ENCODE peak calls at places on chromosomes 13 and 19, in eight cellular contexts. One of them, this sample, is unnamed.

GRCh38 chr19:34387446-34387810 is 16.8 kb upstream of the PDCD2L start:
- DNase-seq in IMR-90: no peak
- DNase-seq in AG04450: no peak
- DNase-seq in GM13977: no peak
- DNase-seq in lower leg skin: no peak
- DNase-seq in kidney epithelial cell: no peak
- DNase-seq in HL-60: no peak
- DNase-seq in B cell: no peak
- DNase-seq in this sample: no peak

GRCh38 chr19:50500753-50501151 is 10.2 kb downstream of the JOSD2 start:
- DNase-seq in IMR-90: no peak
- DNase-seq in AG04450: no peak
- DNase-seq in GM13977: no peak
- DNase-seq in lower leg skin: no peak
- DNase-seq in kidney epithelial cell: no peak
- DNase-seq in HL-60: no peak
- DNase-seq in B cell: no peak
- DNase-seq in this sample: no peak

GRCh38 chr13:71378992-71379905 is 487.8 kb downstream of the DACH1 start:
- DNase-seq in IMR-90: no peak
- DNase-seq in AG04450: no peak
- DNase-seq in GM13977: no peak
- DNase-seq in lower leg skin: no peak
- DNase-seq in kidney epithelial cell: no peak
- DNase-seq in HL-60: no peak
- DNase-seq in B cell: no peak
- DNase-seq in this sample: no peak

GRCh38 chr13:76971215-76971614 is 20.7 kb upstream of the CLN5 start:
- DNase-seq in IMR-90: no peak
- DNase-seq in AG04450: no peak
- DNase-seq in GM13977: no peak
- DNase-seq in lower leg skin: no peak
- DNase-seq in kidney epithelial cell: no peak
- DNase-seq in HL-60: no peak
- DNase-seq in B cell: no peak
- DNase-seq in this sample: no peak

GRCh38 chr19:1856345-1856697 is 7.1 kb downstream of the KLF16 start:
- DNase-seq in IMR-90: no peak
- DNase-seq in AG04450: no peak
- DNase-seq in GM13977: no peak
- DNase-seq in lower leg skin: no peak
- DNase-seq in kidney epithelial cell: no peak
- DNase-seq in HL-60: no peak
- DNase-seq in B cell: no peak
- DNase-seq in this sample: no peak

GRCh38 chr13:108963846-108964600 is 334.6 kb downstream of the MYO16 start:
- DNase-seq in IMR-90: peak
- DNase-seq in AG04450: peak
- DNase-seq in GM13977: no peak
- DNase-seq in lower leg skin: no peak
- DNase-seq in kidney epithelial cell: no peak
- DNase-seq in HL-60: no peak
- DNase-seq in B cell: no peak
- DNase-seq in this sample: no peak

GRCh38 chr19:36847968-36848367 is 2.7 kb upstream of the ZNF345 start:
- DNase-seq in IMR-90: no peak
- DNase-seq in AG04450: no peak
- DNase-seq in GM13977: peak
- DNase-seq in lower leg skin: no peak
- DNase-seq in kidney epithelial cell: no peak
- DNase-seq in HL-60: no peak
- DNase-seq in B cell: no peak
- DNase-seq in this sample: no peak

GRCh38 chr19:35543280-35544109 is 1.9 kb upstream of the TMEM147 start:
- DNase-seq in IMR-90: no peak
- DNase-seq in AG04450: no peak
- DNase-seq in GM13977: no peak
- DNase-seq in lower leg skin: peak
- DNase-seq in kidney epithelial cell: no peak
- DNase-seq in HL-60: no peak
- DNase-seq in B cell: no peak
- DNase-seq in this sample: no peak

GRCh38 chr19:18762125-18763023 is 28.7 kb downstream of the COMP start:
- DNase-seq in IMR-90: no peak
- DNase-seq in AG04450: no peak
- DNase-seq in GM13977: no peak
- DNase-seq in lower leg skin: peak
- DNase-seq in kidney epithelial cell: no peak
- DNase-seq in HL-60: no peak
- DNase-seq in B cell: no peak
- DNase-seq in this sample: no peak

GRCh38 chr13:45280751-45281634 is 60.0 kb downstream of the TPT1 start:
- DNase-seq in IMR-90: peak
- DNase-seq in AG04450: peak
- DNase-seq in GM13977: peak
- DNase-seq in lower leg skin: peak
- DNase-seq in kidney epithelial cell: peak
- DNase-seq in HL-60: peak
- DNase-seq in B cell: peak
- DNase-seq in this sample: no peak
- TF ChIP-seq CTCF in IMR-90: peak
- TF ChIP-seq CTCF in AG04450: peak
- TF ChIP-seq CTCF in GM13977: peak
- TF ChIP-seq CTCF in lower leg skin: no peak
- TF ChIP-seq CTCF in kidney epithelial cell: peak
- TF ChIP-seq CTCF in HL-60: peak
- TF ChIP-seq CTCF in B cell: peak
- TF ChIP-seq CTCF in this sample: peak

GRCh38 chr19:6340493-6341201 is 7.2 kb upstream of the ACER1 start:
- DNase-seq in IMR-90: no peak
- DNase-seq in AG04450: no peak
- DNase-seq in GM13977: no peak
- DNase-seq in lower leg skin: no peak
- DNase-seq in kidney epithelial cell: no peak
- DNase-seq in HL-60: no peak
- DNase-seq in B cell: no peak
- DNase-seq in this sample: no peak

GRCh38 chr19:6333439-6333838 is at the start of gene ACER1:
- DNase-seq in IMR-90: no peak
- DNase-seq in AG04450: no peak
- DNase-seq in GM13977: no peak
- DNase-seq in lower leg skin: no peak
- DNase-seq in kidney epithelial cell: no peak
- DNase-seq in HL-60: no peak
- DNase-seq in B cell: no peak
- DNase-seq in this sample: no peak

DNA sequence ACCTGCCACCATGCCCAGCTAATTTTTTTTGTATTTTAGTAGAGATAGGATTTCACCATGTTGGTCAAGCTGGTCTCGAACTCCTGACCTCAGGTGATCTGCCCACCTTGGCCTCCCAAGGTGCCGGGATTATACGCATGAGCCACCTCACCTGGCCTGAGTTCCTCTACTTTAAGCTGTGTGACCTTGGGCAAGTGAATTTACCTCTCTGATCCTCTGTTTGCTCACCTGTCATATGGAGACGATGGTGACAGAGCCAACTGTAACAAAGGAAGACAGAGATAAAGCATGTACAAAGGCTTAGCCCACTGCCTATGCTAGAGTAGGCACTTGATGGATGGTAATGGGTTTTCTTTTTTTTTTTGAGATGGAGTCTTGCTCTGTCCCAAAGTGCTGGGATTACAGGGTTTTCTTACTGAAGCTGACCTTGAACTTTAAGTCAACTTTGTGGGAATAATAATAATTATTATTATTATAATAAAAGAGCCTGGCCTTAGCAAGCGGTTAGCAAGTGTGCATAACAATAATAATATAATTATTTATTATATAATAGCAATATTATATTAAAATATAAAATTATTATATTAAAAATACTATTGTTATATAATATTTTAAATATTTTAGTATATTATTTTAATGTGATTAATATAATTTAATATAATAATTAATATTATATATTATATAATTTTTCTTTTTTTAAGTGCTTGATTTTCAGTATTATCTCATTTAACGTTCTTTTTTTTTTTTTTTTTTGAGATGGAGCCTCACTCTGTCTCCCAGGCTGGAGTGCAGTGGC is 1.3 kb upstream of the ACER1 start:
- DNase-seq in IMR-90: no peak
- DNase-seq in AG04450: no peak
- DNase-seq in GM13977: no peak
- DNase-seq in lower leg skin: no peak
- DNase-seq in kidney epithelial cell: no peak
- DNase-seq in HL-60: no peak
- DNase-seq in B cell: no peak
- DNase-seq in this sample: no peak
- TF ChIP-seq CTCF in IMR-90: no peak
- TF ChIP-seq CTCF in AG04450: no peak
- TF ChIP-seq CTCF in GM13977: no peak
- TF ChIP-seq CTCF in lower leg skin: no peak
- TF ChIP-seq CTCF in kidney epithelial cell: no peak
- TF ChIP-seq CTCF in HL-60: no peak
- TF ChIP-seq CTCF in B cell: no peak
- TF ChIP-seq CTCF in this sample: no peak

DNA sequence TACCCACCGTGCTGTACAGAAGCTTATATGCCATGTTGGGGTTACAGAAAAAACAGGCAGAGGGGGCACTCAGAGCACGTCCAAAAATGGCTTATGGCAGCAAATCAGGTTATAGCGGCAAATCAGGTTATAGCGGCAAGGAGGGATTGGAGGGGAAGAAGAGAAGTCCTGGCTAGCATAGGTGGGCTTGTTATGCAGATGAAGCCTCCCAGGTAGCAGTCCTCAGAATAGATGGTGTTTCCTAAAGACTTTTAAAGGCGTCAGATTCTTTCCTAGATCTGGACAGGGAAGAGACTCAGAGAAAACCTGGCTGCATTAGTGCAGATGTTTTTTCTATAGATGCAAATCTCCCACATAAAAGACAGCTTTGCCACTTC is 19.8 kb upstream of the PLEKHF1 start:
- DNase-seq in IMR-90: no peak
- DNase-seq in AG04450: no peak
- DNase-seq in GM13977: no peak
- DNase-seq in lower leg skin: peak
- DNase-seq in kidney epithelial cell: no peak
- DNase-seq in HL-60: no peak
- DNase-seq in B cell: no peak
- DNase-seq in this sample: no peak
- TF ChIP-seq CTCF in IMR-90: no peak
- TF ChIP-seq CTCF in AG04450: no peak
- TF ChIP-seq CTCF in GM13977: no peak
- TF ChIP-seq CTCF in lower leg skin: no peak
- TF ChIP-seq CTCF in kidney epithelial cell: no peak
- TF ChIP-seq CTCF in HL-60: no peak
- TF ChIP-seq CTCF in B cell: no peak
- TF ChIP-seq CTCF in this sample: no peak

DNA sequence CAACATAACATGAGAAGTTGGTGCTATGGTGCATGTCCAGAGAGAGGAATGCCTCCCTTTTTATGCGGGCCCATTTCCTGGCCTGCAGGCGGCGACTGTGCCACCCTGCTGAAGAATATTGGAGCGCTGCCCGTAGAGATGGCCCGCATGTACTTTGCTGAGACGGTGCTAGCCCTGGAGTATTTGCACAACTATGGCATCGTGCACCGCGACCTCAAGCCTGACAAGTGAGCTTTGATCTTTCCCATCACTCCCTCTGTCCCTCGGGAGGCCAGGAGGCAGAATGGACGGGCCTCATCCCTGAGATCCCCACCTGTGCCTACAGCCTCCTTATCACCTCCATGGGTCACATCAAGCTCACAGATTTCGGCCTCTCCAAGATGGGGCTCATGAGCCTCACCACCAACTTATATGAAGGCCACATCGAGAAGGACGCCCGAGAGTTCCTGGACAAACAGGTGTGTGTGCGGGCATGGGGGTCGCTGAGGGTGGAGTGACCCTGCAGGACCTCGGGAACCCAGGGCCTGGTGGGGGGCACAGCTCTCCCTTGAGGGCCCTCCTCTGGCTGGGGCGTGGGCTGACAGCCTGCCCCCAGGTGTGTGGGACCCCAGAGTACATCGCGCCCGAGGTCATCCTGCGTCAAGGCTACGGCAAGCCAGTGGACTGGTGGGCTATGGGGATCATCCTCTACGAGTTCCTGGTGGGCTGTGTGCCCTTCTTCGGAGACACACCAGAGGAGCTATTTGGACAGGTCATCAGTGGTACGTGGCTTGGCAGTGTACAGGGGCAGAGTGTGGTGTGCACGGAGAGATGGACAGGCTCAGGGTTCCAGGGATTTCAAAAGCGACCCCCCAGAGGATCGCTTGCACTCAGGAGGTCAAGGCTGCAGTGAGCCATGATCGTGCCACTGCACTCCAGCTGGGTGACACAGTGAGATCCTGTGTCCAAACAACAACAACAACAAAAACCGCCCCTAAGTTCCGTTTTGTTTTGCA is 16.2 kb downstream of the DNASE2 start:
- DNase-seq in IMR-90: no peak
- DNase-seq in AG04450: no peak
- DNase-seq in GM13977: no peak
- DNase-seq in lower leg skin: no peak
- DNase-seq in kidney epithelial cell: no peak
- DNase-seq in HL-60: no peak
- DNase-seq in B cell: no peak
- DNase-seq in this sample: no peak
- TF ChIP-seq CTCF in IMR-90: no peak
- TF ChIP-seq CTCF in AG04450: no peak
- TF ChIP-seq CTCF in GM13977: no peak
- TF ChIP-seq CTCF in lower leg skin: no peak
- TF ChIP-seq CTCF in kidney epithelial cell: no peak
- TF ChIP-seq CTCF in HL-60: no peak
- TF ChIP-seq CTCF in B cell: no peak
- TF ChIP-seq CTCF in this sample: no peak